ENCODE peak calls at places on chromosomes 5 and 9, in four cellular contexts. W is HepG2, V is GM12878, E is K562. P is an unnamed sample.

GRCh38 chr5:34015120-34015807 is 7.4 kb upstream of the AMACR start:
- DNase-seq in V (no peak), W (no peak), E (no peak), P (no peak)

GRCh38 chr9:110623462-110624025 is 44.0 kb upstream of the SVEP1 start:
- DNase-seq in V (peak), W (peak), E (peak), P (no peak)

GRCh38 chr9:74953235-74953741 is 576 bp upstream of the C9orf40 start:
- DNase-seq in E (no peak), V (no peak), W (no peak), P (no peak)

GRCh38 chr5:60649288-60649917 is 50.6 kb downstream of the DEPDC1B start:
- DNase-seq in W (peak), E (no peak), V (peak), P (no peak)

GRCh38 chr5:6003040-6003825 is 375.1 kb downstream of the MED10 start:
- DNase-seq in V (no peak), W (no peak), E (no peak), P (no peak)

GRCh38 chr9:115291841-115292240 is 173.9 kb upstream of the TNC start:
- DNase-seq in W (no peak), E (no peak), V (no peak), P (no peak)

GRCh38 chr5:32444946-32445758 is 612 bp upstream of the ZFR start:
- DNase-seq in E (peak), W (no peak), V (no peak), P (no peak)

GRCh38 chr9:4315582-4316215 is 15.8 kb upstream of the GLIS3 start:
- DNase-seq in V (peak), E (peak), W (peak), P (peak)

GRCh38 chr9:69809304-69809863 is 11.2 kb upstream of the CFAP95 start:
- DNase-seq in E (no peak), W (no peak), V (no peak), P (peak)

GRCh38 chr5:174311531-174312269 is 266.2 kb downstream of the NSG2 start:
- DNase-seq in V (no peak), W (peak), E (peak), P (peak)

GRCh38 chr5:74205745-74206570 is 434.6 kb downstream of the ENC1 start:
- DNase-seq in V (no peak), W (no peak), E (no peak), P (no peak)

GRCh38 chr5:53253421-53253871 is 143.9 kb upstream of the MOCS2 start:
- DNase-seq in W (no peak), E (no peak), V (no peak), P (no peak)

DNA sequence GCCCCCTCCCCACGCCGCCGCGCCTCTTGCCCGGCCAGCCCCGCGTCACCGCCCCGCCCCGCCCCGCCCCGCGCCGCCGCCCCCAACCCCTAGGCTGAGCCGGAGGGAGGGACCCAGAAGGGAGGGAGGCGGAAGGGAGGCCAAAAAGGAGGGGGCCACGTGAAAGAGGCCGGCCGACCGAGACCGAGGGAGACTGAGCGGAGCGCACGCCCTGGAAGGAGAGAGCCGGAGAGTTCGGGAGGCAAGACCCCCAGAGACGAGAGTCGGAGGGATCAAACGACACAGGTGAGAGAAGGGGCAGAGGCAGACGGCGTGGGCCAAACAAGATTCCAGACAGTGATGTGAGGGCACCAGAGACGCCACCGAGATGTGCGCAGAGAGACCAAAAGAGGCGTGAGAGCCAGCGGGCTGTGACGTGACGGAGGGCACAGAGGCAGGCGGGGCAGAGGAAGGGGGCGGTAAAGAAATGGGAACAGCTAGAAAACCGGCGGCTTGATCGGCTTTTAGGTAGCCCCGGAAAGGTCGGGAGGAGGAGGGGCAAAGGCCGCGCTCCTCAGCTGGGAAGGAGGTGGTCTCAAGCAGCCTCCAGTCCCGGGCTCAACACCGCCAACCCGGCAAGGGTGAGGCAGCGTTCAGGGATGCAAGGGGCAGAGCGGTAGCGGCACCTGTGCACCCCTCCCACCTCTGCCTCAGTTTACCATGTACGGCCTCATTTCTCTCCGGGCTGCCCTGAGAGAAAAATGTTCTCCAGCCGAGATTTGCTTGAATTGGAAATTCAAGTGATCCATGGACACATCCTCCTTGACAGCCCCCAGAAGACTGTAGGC is 414 bp upstream of the BARX1 start:
- DNase-seq in V (no peak), W (no peak), E (no peak), P (peak)
- TF ChIP-seq ATF3 in V (no peak), W (no peak), E (no peak), P (no peak)

GRCh38 chr9:108665856-108666784 is 189.7 kb downstream of the ACTL7B start:
- DNase-seq in W (peak), E (no peak), V (no peak), P (no peak)

GRCh38 chr9:108664309-108665255 is 191.2 kb downstream of the ACTL7B start:
- DNase-seq in W (no peak), V (no peak), E (no peak), P (no peak)

GRCh38 chr9:108663381-108663876 is 192.4 kb downstream of the ACTL7B start:
- DNase-seq in E (no peak), W (no peak), V (no peak), P (no peak)

GRCh38 chr9:108662935-108663334 is 192.9 kb downstream of the ACTL7B start:
- DNase-seq in E (no peak), W (no peak), V (no peak), P (no peak)

GRCh38 chr9:108662090-108662875 is 193.5 kb downstream of the ACTL7B start:
- DNase-seq in W (no peak), V (no peak), E (no peak), P (no peak)
- TF ChIP-seq MAX in W (no peak), V (no peak), E (no peak), P (no peak)

DNA sequence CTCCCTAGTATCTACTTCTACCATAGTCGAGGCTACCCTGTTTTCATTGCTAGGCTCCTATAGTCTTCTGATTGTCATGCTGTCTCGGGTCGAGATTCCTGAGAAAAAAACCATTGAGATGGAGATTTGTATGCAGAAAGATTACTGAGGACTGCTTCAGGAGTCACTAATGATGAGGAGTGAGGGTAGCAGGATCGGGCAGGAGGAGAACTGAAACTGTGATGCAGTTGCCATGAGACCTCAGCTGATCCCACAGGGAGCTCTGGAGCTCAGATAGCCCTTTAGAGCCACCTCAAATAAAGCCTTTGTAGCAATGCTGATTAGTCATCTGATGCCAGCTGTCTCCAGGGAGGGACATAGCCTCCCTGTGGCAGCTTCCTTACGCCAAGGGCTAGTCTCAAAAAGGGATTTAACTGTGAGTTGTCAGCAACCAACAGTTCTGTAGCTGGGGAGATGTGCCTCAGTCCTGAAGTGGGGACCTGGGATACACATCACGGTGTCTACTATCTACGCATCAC is 256.9 kb downstream of the DMAC1 start:
- DNase-seq in W (no peak), E (no peak), V (no peak), P (no peak)
- TF ChIP-seq TCF7 in W (no peak), E (no peak), V (no peak), P (no peak)

GRCh38 chr5:68406344-68406743 is 190.8 kb downstream of the PIK3R1 start:
- DNase-seq in E (no peak), V (no peak), W (no peak), P (no peak)

GRCh38 chr5:68408345-68408871 is 192.9 kb downstream of the PIK3R1 start:
- DNase-seq in W (no peak), E (no peak), V (no peak), P (no peak)

GRCh38 chr5:68406767-68407232 is 191.2 kb downstream of the PIK3R1 start:
- DNase-seq in W (no peak), V (peak), E (peak), P (no peak)

GRCh38 chr5:68407312-68408239 is 192.0 kb downstream of the PIK3R1 start:
- DNase-seq in W (no peak), V (no peak), E (no peak), P (no peak)

GRCh38 chr5:68409259-68409658 is 193.7 kb downstream of the PIK3R1 start:
- DNase-seq in V (no peak), E (no peak), W (no peak), P (no peak)
- TF ChIP-seq ATF3 in V (no peak), E (no peak), W (no peak), P (no peak)

DNA sequence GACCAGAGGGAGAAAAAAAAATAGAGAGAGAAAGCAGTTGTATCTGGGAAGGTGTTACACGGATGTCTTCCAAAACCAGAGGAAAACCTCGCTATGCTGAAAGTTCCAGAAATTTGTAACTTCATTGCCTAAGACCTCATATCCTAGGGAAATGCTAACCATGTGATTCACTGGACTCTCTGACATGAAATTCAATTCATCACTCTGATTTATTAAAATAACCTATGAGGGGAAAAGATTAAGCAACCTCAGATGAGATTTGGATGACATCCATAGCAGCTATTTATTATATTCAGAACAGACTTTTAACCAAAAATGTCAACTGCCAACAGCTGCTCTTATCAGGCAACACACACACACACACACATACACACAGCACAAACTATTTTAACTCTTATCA is 1006.4 kb upstream of the CTNND2 start:
- DNase-seq in V (no peak), W (no peak), E (no peak), P (no peak)
- TF ChIP-seq MAX in V (no peak), W (no peak), E (no peak), P (no peak)

GRCh38 chr9:120832766-120833165 is 10.0 kb downstream of the PSMD5 start:
- DNase-seq in V (no peak), E (no peak), W (no peak), P (no peak)

GRCh38 chr9:120829650-120830049 is 13.1 kb downstream of the PSMD5 start:
- DNase-seq in V (no peak), W (no peak), E (no peak), P (no peak)

GRCh38 chr9:120833311-120833710 is 9.4 kb downstream of the PSMD5 start:
- DNase-seq in W (no peak), V (no peak), E (no peak), P (no peak)

GRCh38 chr9:120830865-120831264 is 11.9 kb downstream of the PSMD5 start:
- DNase-seq in W (no peak), V (no peak), E (no peak), P (no peak)

DNA sequence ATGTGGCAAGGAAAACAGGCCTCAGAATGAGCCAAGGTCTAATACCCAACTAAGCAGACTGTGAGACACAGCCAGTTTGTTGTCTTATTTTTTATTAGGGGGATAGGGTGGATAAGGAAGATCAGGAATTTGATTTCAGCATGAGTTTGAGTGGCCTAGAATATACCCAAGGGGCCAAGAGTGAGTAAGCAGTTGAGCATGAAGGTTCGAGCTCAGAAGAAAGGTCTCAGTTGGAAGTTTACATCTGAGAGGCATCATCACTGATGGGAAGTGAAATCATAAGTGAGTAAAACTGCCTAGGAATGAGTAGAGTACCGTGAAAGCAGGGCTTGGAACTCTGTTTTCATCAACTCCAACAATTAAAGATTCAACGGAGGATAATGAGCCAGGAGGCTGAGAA is 12.6 kb downstream of the PSMD5 start:
- DNase-seq in E (no peak), W (no peak), V (no peak), P (no peak)
- TF ChIP-seq TCF7 in E (no peak), W (no peak), V (no peak), P (no peak)

GRCh38 chr9:120708526-120709224 is 5.6 kb downstream of the MEGF9 start:
- DNase-seq in W (no peak), E (no peak), V (no peak), P (no peak)

GRCh38 chr9:120711841-120712538 is 2.3 kb downstream of the MEGF9 start:
- DNase-seq in V (no peak), W (no peak), E (no peak), P (no peak)

GRCh38 chr9:120711354-120711753 is 2.9 kb downstream of the MEGF9 start:
- DNase-seq in W (no peak), V (no peak), E (peak), P (no peak)

GRCh38 chr9:120712539-120713031 is 1.7 kb downstream of the MEGF9 start:
- DNase-seq in V (no peak), E (no peak), W (no peak), P (no peak)

DNA sequence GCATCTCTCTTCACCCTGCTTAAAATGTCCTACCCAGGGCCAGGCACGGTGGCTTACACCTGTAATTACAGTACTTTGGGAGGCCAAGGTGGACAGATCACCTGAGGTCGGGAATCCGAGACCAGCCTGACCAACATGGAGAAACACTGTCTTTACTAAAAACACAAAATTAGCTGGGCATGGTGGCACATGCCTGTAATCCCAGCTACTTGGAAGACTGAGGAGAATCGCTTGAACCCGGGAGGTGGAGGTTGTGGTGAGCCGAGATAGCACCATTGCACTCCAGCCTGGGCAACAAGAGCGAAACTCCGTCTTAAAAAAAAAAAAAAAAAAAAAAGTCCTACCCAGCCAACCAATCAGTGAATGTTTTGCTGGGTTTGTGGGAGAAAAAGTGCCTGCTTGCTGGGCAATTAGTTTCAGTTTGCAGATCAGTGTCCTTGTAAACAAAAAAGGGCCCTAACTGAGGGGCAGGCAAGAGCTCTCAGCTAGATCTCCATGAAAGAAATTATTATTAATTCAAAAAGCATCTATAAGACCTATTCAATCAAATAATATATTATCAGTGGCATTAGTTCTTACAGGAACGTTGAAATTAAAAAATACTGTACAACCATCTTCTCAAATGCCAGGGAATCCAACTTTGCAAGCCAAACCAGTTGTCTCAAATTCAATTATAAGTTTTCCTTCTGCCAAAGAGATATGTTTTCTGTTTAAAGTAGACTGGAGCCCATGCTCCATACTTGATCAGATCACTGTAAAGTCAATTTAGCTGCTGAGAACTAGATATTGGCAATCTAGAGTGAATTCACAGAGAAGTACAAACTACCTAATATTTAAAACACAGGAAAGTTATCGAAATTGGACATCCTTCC is 3.9 kb downstream of the MEGF9 start:
- DNase-seq in V (no peak), E (peak), W (peak), P (no peak)
- TF ChIP-seq ATF3 in V (no peak), E (no peak), W (no peak), P (no peak)

GRCh38 chr5:14445581-14446290 is 135.9 kb upstream of the OTULINL start:
- DNase-seq in V (no peak), E (no peak), W (no peak), P (peak)
- TF ChIP-seq MAX in V (no peak), E (no peak), W (no peak), P (no peak)

DNA sequence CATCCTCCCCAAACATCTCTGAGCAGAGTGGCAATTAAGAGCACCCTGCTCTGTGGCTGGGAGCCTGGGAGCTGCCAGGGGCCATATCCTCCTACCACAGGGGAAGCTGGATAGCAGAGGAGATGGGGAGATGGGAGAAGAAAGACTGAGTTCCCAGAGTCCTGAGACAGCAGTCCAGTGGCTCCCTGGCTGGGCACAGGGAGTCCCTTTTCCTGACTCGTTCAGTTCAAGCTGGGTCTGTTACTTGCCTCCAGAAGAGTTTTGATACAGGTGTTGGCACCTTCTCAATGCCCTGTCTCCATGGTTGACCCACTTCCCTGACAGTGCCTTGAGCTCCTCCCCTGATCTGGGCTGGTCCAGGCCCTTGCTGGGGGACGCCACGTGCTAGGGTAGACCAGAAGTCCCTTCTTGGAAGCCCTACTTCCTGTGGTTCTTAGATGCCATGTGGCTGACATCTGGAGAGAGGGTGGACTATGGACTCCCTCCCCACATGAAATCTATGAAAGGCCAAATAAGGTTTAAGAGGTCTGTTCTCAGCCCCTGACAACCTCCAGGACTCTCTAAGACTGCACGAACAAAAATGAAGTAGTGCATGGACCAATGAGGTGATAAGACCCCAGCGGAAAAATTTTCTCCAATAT is 166.2 kb downstream of the AUH start:
- DNase-seq in V (no peak), W (peak), E (no peak), P (no peak)
- TF ChIP-seq TCF7 in V (no peak), W (peak), E (no peak), P (no peak)

DNA sequence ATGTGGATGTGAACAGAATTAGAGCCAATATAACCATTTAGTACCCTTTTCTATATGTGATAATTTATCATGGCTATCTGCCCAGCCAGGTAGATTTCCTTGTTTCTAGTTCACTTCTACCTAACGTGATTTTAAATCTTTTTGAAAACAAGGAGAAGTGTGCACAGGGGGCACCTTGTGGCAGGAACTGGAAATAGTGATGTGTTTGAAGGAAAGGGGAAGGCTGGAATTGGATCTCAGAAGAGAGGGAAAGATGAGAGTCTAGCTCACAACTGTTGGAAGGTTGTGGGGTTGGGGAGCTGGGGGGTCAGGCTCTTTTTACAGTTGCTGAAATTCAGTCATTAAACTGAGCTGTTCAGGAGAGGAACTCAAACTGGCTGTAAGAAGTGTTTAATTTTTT is 219.5 kb downstream of the KCTD16 start:
- DNase-seq in E (no peak), V (no peak), W (peak), P (peak)
- TF ChIP-seq ATF3 in E (no peak), V (no peak), W (no peak), P (no peak)